ENCODE peak calls at places on chromosomes 5 and 9, in five cellular contexts. A is prostate gland, X is Panc1, G is suprapubic skin, Z is GM23338. R is an unnamed sample.

GRCh38 chr5:157571357-157571827 is 4.2 kb downstream of the ADAM19 start:
- DNase-seq in A (no peak), X (no peak), G (no peak), Z (peak; percentile 44), R (peak; percentile 87)

GRCh38 chr9:70100362-70100761 is 56.7 kb downstream of the MAMDC2 start:
- DNase-seq in A (no peak), X (no peak), G (no peak), Z (no peak), R (no peak)

GRCh38 chr9:27791311-27791710 is 218.0 kb upstream of the C9orf72 start:
- DNase-seq in A (no peak), X (no peak), G (no peak), Z (no peak), R (no peak)

GRCh38 chr9:125889122-125889523 is 141.9 kb downstream of the PBX3 start:
- DNase-seq in A (no peak), X (no peak), G (peak; percentile 60), Z (no peak), R (peak; percentile 79)

GRCh38 chr5:113487411-113487778 is 858 bp downstream of the MCC start:
- DNase-seq in A (peak; percentile 43), X (no peak), G (no peak), Z (peak; percentile 43), R (no peak)

GRCh38 chr5:142823176-142823575 is 53.0 kb downstream of the ARHGAP26 start:
- DNase-seq in A (no peak), X (no peak), G (no peak), Z (peak; percentile 45), R (no peak)

GRCh38 chr5:148343049-148343413 is 7.7 kb downstream of the SPINK9 start:
- DNase-seq in A (no peak), X (no peak), G (no peak), Z (peak; percentile 2), R (no peak)

GRCh38 chr5:175124821-175125220 is 319.2 kb downstream of the DRD1 start:
- DNase-seq in A (no peak), X (no peak), G (no peak), Z (no peak), R (no peak)

GRCh38 chr9:35342221-35342620 is 147.7 kb upstream of the RUSC2 start:
- DNase-seq in A (no peak), X (no peak), G (no peak), Z (no peak), R (no peak)

GRCh38 chr9:131837316-131837715 is 97.4 kb upstream of the RAPGEF1 start:
- DNase-seq in A (no peak), X (no peak), G (no peak), Z (peak; percentile 61), R (no peak)

GRCh38 chr9:28105001-28105400 is 531.7 kb upstream of the C9orf72 start:
- DNase-seq in A (no peak), X (no peak), G (no peak), Z (no peak), R (no peak)

DNA sequence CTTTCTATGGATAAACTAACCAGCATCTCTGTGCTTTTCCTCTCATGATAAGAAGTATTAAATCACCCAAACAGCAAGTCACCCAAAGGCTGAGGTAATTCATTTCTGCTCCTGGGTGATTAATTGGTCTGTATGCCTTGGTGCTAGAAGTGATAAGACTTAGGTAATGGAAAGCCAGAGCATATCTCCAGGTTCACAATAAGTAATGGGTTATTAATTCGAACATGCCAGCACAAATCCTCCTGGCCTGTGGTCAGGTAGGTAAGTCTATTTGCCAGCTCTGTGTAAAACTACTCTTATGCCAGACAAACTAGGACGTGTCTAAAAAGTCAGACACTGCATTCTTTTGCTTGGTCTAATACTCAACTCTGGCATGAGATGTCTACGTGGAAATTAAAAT is 11.2 kb upstream of the ENC1 start:
- DNase-seq in A (peak; percentile 37), X (no peak), G (no peak), Z (no peak), R (no peak)
- TF ChIP-seq POLR2AphosphoS5 in A (peak; percentile 38), X (no peak), G (no peak), Z (no peak), R (no peak)

DNA sequence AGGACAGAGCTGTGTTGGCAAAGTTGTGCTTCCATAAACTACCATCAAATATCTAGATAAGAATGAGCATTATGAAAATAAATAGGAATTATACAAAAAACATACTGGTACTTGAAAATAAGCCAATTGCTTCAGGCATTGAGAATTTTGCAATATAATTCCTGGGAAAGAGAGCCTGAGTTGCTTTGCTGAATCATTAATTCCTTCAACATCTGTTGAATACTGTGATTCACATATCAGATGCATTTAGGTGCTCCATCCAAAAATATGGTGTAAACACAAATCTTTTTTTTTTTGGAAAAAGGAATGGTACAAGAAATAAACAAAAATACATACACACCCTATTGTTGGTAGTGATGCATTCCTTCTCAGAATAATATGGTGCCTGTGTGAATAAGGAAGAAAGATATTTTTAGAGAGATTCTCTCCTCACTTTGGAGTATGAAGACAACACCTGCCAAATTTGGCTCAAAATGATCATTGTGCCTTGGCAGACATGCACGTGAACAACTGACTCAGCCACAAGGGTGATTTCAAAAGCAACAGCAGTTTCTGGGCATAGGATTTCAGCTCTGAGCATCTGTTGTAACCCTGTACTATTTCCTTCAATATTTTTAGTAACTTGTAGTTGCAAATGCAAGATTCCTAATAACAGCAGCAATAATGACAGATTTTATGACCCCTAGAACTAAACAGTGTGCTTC is 96.7 kb downstream of the CAVIN4 start:
- DNase-seq in A (no peak), X (no peak), G (no peak), Z (no peak), R (no peak)
- H3K4me1 ChIP-seq in A (no peaks in the 10 kb centered on the region), X (no peaks in the 10 kb centered on the region), G (no peaks in the 10 kb centered on the region), Z (peaks cover 35% of the 10 kb centered on the region), R (no peaks in the 10 kb centered on the region)

DNA sequence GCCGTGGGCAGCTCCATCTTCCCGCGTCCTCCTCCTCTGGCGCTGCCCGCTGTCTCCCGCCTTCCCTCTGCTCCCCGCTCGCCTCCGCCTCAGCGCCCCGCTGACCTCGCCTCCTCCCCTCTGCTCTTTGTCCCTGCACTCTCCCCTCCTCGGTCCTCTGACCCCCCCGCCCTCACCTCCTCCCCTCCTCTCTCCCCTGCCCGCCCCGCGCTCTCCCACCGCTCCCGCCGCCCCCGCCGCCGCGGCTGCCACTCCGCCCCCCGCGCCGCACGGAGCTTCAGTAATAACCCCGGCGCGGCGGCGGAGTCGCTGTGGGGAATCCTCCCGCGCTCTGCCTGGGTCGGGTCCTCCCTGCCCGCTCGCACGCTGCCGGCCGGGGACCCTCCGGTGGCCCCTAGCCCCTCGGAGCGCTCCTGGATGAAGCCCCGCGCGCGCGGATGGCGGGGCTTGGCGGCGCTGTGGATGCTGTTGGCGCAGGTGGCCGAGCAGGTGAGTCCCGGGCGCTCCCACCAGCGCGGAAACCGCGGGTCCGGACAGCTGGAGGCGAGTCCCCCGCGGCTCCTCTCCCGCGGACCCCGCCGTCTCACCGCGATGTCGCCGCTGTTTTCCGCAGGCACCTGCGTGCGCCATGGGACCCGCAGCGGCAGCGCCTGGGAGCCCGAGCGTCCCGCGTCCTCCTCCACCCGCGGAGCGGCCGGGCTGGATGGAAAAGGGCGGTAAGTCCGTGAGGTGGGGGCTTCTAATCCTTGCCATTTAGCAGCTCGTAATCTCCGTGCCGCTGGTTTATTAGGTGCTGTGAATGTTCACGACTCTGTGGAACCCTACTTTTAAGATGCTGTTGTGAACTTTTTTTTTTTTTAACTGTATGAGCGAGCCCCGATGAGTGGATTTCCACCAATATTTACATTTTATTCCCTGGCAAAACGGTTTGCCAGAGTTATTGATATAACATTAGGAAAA is at the start of gene ADAMTS16:
- DNase-seq in A (no peak), X (no peak), G (no peak), Z (peak; percentile 76), R (no peak)
- TF ChIP-seq POLR2AphosphoS5 in A (no peak), X (no peak), G (no peak), Z (peak; percentile 46), R (no peak)

GRCh38 chr5:67035098-67035740 is 161.4 kb downstream of the CD180 start:
- DNase-seq in A (no peak), X (no peak), G (no peak), Z (no peak), R (no peak)

GRCh38 chr5:67032921-67033664 is 163.5 kb downstream of the CD180 start:
- DNase-seq in A (no peak), X (no peak), G (no peak), Z (no peak), R (no peak)

GRCh38 chr5:67031689-67032088 is 164.9 kb downstream of the CD180 start:
- DNase-seq in A (no peak), X (no peak), G (no peak), Z (no peak), R (no peak)

GRCh38 chr5:67037171-67037570 is 159.4 kb downstream of the CD180 start:
- DNase-seq in A (no peak), X (no peak), G (no peak), Z (no peak), R (no peak)

GRCh38 chr5:67033893-67034605 is 162.6 kb downstream of the CD180 start:
- DNase-seq in A (no peak), X (no peak), G (no peak), Z (no peak), R (no peak)
- H3K4me1 ChIP-seq in A (no peaks in the 10 kb centered on the region), X (no peaks in the 10 kb centered on the region), G (peaks cover 63% of the 10 kb centered on the region), Z (peaks cover 22% of the 10 kb centered on the region), R (peaks cover 9% of the 10 kb centered on the region)

GRCh38 chr5:32163785-32164184 is 10.3 kb downstream of the GOLPH3 start:
- DNase-seq in A (no peak), X (no peak), G (no peak), Z (no peak), R (no peak)
- TF ChIP-seq POLR2AphosphoS5 in A (no peak), X (no peak), G (no peak), Z (no peak), R (no peak)

GRCh38 chr9:17611342-17611741 is 32.5 kb downstream of the SH3GL2 start:
- DNase-seq in A (no peak), X (no peak), G (no peak), Z (no peak), R (no peak)
- H3K4me1 ChIP-seq in A (no peaks in the 10 kb centered on the region), X (no peaks in the 10 kb centered on the region), G (no peaks in the 10 kb centered on the region), Z (peaks cover 10% of the 10 kb centered on the region), R (no peaks in the 10 kb centered on the region)

DNA sequence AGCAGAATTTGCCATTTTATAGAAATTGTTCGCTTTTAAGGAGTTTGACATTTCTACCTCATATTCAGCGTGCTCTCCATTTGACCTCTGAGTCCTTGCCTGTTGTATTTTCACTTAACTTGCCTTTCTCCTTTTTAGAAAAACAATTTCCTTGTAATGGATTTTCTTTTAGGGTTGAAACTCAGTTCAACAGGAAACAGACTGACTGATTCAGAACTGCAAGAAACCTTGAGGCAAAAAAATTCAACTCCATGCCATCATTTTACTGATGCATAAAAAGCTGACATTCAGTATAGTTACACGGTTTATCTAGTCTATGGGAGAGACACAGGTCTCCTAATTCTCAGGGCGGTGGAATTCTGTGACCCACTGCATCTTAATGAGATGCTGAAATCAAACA is 59.8 kb downstream of the MRPS30 start:
- DNase-seq in A (no peak), X (no peak), G (no peak), Z (no peak), R (no peak)
- TF ChIP-seq POLR2AphosphoS5 in A (no peak), X (no peak), G (no peak), Z (no peak), R (no peak)

GRCh38 chr9:137689745-137690529 is 71.1 kb downstream of the EHMT1 start:
- DNase-seq in A (peak; percentile 40), X (no peak), G (no peak), Z (no peak), R (no peak)
- H3K4me1 ChIP-seq in A (peaks cover 9% of the 10 kb centered on the region), X (no peaks in the 10 kb centered on the region), G (peaks cover 34% of the 10 kb centered on the region), Z (peaks cover 58% of the 10 kb centered on the region), R (peaks cover 92% of the 10 kb centered on the region)

R was measured in spleen.